ENCODE peak calls at places on chromosomes 3 and 15, in four cellular contexts. I, V, A and L are unnamed samples.
A peak's percentile ranks its signal among the peaks of the same experiment; 100 is the strongest.

GRCh38 chr15:71129660-71130059 is 14.4 kb downstream of the THSD4 start:
- DNase-seq in I (peak; percentile 45), V (no peak), A (no peak), L (no peak)

GRCh38 chr15:89368566-89369223 is 34.1 kb upstream of the POLG start:
- DNase-seq in I (no peak), V (peak; percentile 75), A (no peak), L (no peak)

GRCh38 chr15:39801641-39802309 is 19.1 kb upstream of the FSIP1 start:
- DNase-seq in I (no peak), V (no peak), A (no peak), L (no peak)

GRCh38 chr3:130894873-130895330 is 1.0 kb downstream of the ATP2C1 start:
- DNase-seq in I (peak; percentile 8), V (no peak), A (no peak), L (no peak)

GRCh38 chr15:45268135-45268534 is 16.1 kb downstream of the SLC28A2 start:
- DNase-seq in I (no peak), V (no peak), A (no peak), L (no peak)

GRCh38 chr3:9130318-9131110 is 118.9 kb downstream of the SRGAP3 start:
- DNase-seq in I (no peak), V (peak; percentile 79), A (no peak), L (no peak)

GRCh38 chr15:73389539-73389938 is 20.8 kb upstream of the HCN4 start:
- DNase-seq in I (no peak), V (no peak), A (no peak), L (no peak)

GRCh38 chr3:24520941-24521305 is 26.3 kb upstream of the THRB start:
- DNase-seq in I (no peak), V (no peak), A (no peak), L (no peak)

GRCh38 chr3:60309539-60310268 is 941.5 kb downstream of the FHIT start:
- DNase-seq in I (no peak), V (no peak), A (no peak), L (no peak)

GRCh38 chr15:78280289-78281072 is 16.1 kb downstream of the DNAJA4 start:
- DNase-seq in I (peak; percentile 23), V (no peak), A (no peak), L (no peak)

GRCh38 chr3:164459526-164460151 is 618.7 kb downstream of the SI start:
- DNase-seq in I (no peak), V (no peak), A (no peak), L (no peak)

GRCh38 chr3:52494446-52494845 is 692 bp upstream of the STAB1 start:
- DNase-seq in I (no peak), V (no peak), A (no peak), L (no peak)

GRCh38 chr3:122774564-122774963 is 19.1 kb downstream of the HSPBAP1 start:
- DNase-seq in I (peak; percentile 7), V (no peak), A (no peak), L (no peak)

GRCh38 chr3:98274914-98275313 is 7.4 kb upstream of the OR5H2 start:
- DNase-seq in I (no peak), V (no peak), A (no peak), L (no peak)

GRCh38 chr3:179308006-179308405 is 14.8 kb upstream of the ZNF639 start:
- DNase-seq in I (no peak), V (no peak), A (no peak), L (no peak)

GRCh38 chr3:141431411-141432378 is 55.1 kb upstream of the RASA2 start:
- DNase-seq in I (no peak), V (no peak), A (no peak), L (no peak)

GRCh38 chr3:45029216-45029615 is 3.1 kb downstream of the CLEC3B start:
- DNase-seq in I (no peak), V (no peak), A (no peak), L (no peak)

GRCh38 chr15:100002091-100002620 is 268.9 kb upstream of the LYSMD4 start:
- DNase-seq in I (no peak), V (no peak), A (no peak), L (no peak)

GRCh38 chr3:139107424-139108252 is 62.9 kb upstream of the PRR23C start:
- DNase-seq in I (no peak), V (no peak), A (no peak), L (no peak)

GRCh38 chr3:23611737-23612295 is 193.9 kb upstream of the UBE2E1 start:
- DNase-seq in I (peak; percentile 46), V (no peak), A (peak; percentile 27), L (no peak)

GRCh38 chr15:35557544-35557943 is 11.6 kb upstream of the DPH6 start:
- DNase-seq in I (peak; percentile 88), V (no peak), A (peak; percentile 80), L (peak; percentile 80)

GRCh38 chr15:90009301-90010063 is 8.4 kb downstream of the ZNF710 start:
- DNase-seq in I (no peak), V (no peak), A (no peak), L (no peak)